ENCODE peak calls at places on chromosomes 12 and 14, in ten cellular contexts. One of them, this sample, is unnamed.

GRCh38 chr12:104722541-104723534 is 235.3 kb downstream of the SLC41A2 start:
- DNase-seq in thyroid gland: peak; percentile 61
- DNase-seq in AG04450: no peak
- DNase-seq in body of pancreas: no peak
- DNase-seq in H9: no peak
- DNase-seq in MM.1S: no peak
- DNase-seq in heart left ventricle: peak; percentile 15
- DNase-seq in upper lobe of right lung: no peak
- DNase-seq in bronchial epithelial cell: no peak
- DNase-seq in tibial artery: no peak
- DNase-seq in this sample: no peak

GRCh38 chr12:32949815-32950214 is 53.2 kb upstream of the PKP2 start:
- DNase-seq in thyroid gland: no peak
- DNase-seq in AG04450: no peak
- DNase-seq in body of pancreas: no peak
- DNase-seq in H9: no peak
- DNase-seq in MM.1S: no peak
- DNase-seq in heart left ventricle: no peak
- DNase-seq in upper lobe of right lung: no peak
- DNase-seq in bronchial epithelial cell: no peak
- DNase-seq in tibial artery: no peak
- DNase-seq in this sample: no peak

GRCh38 chr14:98200621-98201020 is 1071.4 kb downstream of the BCL11B start:
- DNase-seq in thyroid gland: no peak
- DNase-seq in AG04450: no peak
- DNase-seq in body of pancreas: no peak
- DNase-seq in H9: no peak
- DNase-seq in MM.1S: no peak
- DNase-seq in heart left ventricle: no peak
- DNase-seq in upper lobe of right lung: no peak
- DNase-seq in bronchial epithelial cell: no peak
- DNase-seq in tibial artery: no peak
- DNase-seq in this sample: no peak

GRCh38 chr14:35818346-35819115 is 7.6 kb upstream of the BRMS1L start:
- DNase-seq in thyroid gland: peak; percentile 28
- DNase-seq in AG04450: no peak
- DNase-seq in body of pancreas: peak; percentile 51
- DNase-seq in H9: no peak
- DNase-seq in MM.1S: no peak
- DNase-seq in heart left ventricle: no peak
- DNase-seq in upper lobe of right lung: no peak
- DNase-seq in bronchial epithelial cell: peak; percentile 54
- DNase-seq in tibial artery: no peak
- DNase-seq in this sample: no peak

GRCh38 chr12:116547955-116548471 is 11.2 kb upstream of the MAP1LC3B2 start:
- DNase-seq in thyroid gland: no peak
- DNase-seq in AG04450: no peak
- DNase-seq in body of pancreas: no peak
- DNase-seq in H9: no peak
- DNase-seq in MM.1S: no peak
- DNase-seq in heart left ventricle: no peak
- DNase-seq in upper lobe of right lung: no peak
- DNase-seq in bronchial epithelial cell: no peak
- DNase-seq in tibial artery: no peak
- DNase-seq in this sample: no peak

GRCh38 chr12:71947645-71948105 is 9.0 kb downstream of the TPH2 start:
- DNase-seq in thyroid gland: peak; percentile 82
- DNase-seq in AG04450: peak; percentile 46
- DNase-seq in body of pancreas: no peak
- DNase-seq in H9: peak; percentile 97
- DNase-seq in MM.1S: no peak
- DNase-seq in heart left ventricle: no peak
- DNase-seq in upper lobe of right lung: no peak
- DNase-seq in bronchial epithelial cell: peak; percentile 88
- DNase-seq in tibial artery: no peak
- DNase-seq in this sample: no peak

GRCh38 chr12:126510630-126511029 is 1445.4 kb downstream of the AACS start:
- DNase-seq in thyroid gland: no peak
- DNase-seq in AG04450: no peak
- DNase-seq in body of pancreas: no peak
- DNase-seq in H9: no peak
- DNase-seq in MM.1S: no peak
- DNase-seq in heart left ventricle: no peak
- DNase-seq in upper lobe of right lung: no peak
- DNase-seq in bronchial epithelial cell: no peak
- DNase-seq in tibial artery: no peak
- DNase-seq in this sample: no peak

GRCh38 chr14:73472182-73473114 is 14.1 kb upstream of the NUMB start:
- DNase-seq in thyroid gland: no peak
- DNase-seq in AG04450: peak; percentile 50
- DNase-seq in body of pancreas: no peak
- DNase-seq in H9: no peak
- DNase-seq in MM.1S: peak; percentile 51
- DNase-seq in heart left ventricle: no peak
- DNase-seq in upper lobe of right lung: no peak
- DNase-seq in bronchial epithelial cell: peak; percentile 70
- DNase-seq in tibial artery: no peak
- DNase-seq in this sample: no peak

GRCh38 chr14:99729991-99730875 is 46.1 kb downstream of the CYP46A1 start:
- DNase-seq in thyroid gland: peak; percentile 74
- DNase-seq in AG04450: no peak
- DNase-seq in body of pancreas: peak; percentile 84
- DNase-seq in H9: peak; percentile 86
- DNase-seq in MM.1S: peak; percentile 39
- DNase-seq in heart left ventricle: peak; percentile 70
- DNase-seq in upper lobe of right lung: peak; percentile 87
- DNase-seq in bronchial epithelial cell: no peak
- DNase-seq in tibial artery: peak; percentile 81
- DNase-seq in this sample: peak; percentile 59

GRCh38 chr14:73235531-73236155 is 1.7 kb upstream of the PAPLN start:
- DNase-seq in thyroid gland: no peak
- DNase-seq in AG04450: no peak
- DNase-seq in body of pancreas: no peak
- DNase-seq in H9: peak; percentile 60
- DNase-seq in MM.1S: no peak
- DNase-seq in heart left ventricle: no peak
- DNase-seq in upper lobe of right lung: no peak
- DNase-seq in bronchial epithelial cell: no peak
- DNase-seq in tibial artery: no peak
- DNase-seq in this sample: no peak

GRCh38 chr14:46250113-46250703 is 401.4 kb downstream of the RPL10L start:
- DNase-seq in thyroid gland: no peak
- DNase-seq in AG04450: no peak
- DNase-seq in body of pancreas: no peak
- DNase-seq in H9: no peak
- DNase-seq in MM.1S: no peak
- DNase-seq in heart left ventricle: no peak
- DNase-seq in upper lobe of right lung: no peak
- DNase-seq in bronchial epithelial cell: peak; percentile 43
- DNase-seq in tibial artery: no peak
- DNase-seq in this sample: no peak

GRCh38 chr14:58884442-58884841 is 246.7 kb downstream of the DACT1 start:
- DNase-seq in thyroid gland: no peak
- DNase-seq in AG04450: no peak
- DNase-seq in body of pancreas: no peak
- DNase-seq in H9: no peak
- DNase-seq in MM.1S: no peak
- DNase-seq in heart left ventricle: no peak
- DNase-seq in upper lobe of right lung: no peak
- DNase-seq in bronchial epithelial cell: no peak
- DNase-seq in tibial artery: no peak
- DNase-seq in this sample: no peak

GRCh38 chr12:130098301-130099005 is 63.8 kb upstream of the FZD10 start:
- DNase-seq in thyroid gland: no peak
- DNase-seq in AG04450: no peak
- DNase-seq in body of pancreas: no peak
- DNase-seq in H9: no peak
- DNase-seq in MM.1S: no peak
- DNase-seq in heart left ventricle: no peak
- DNase-seq in upper lobe of right lung: no peak
- DNase-seq in bronchial epithelial cell: no peak
- DNase-seq in tibial artery: no peak
- DNase-seq in this sample: no peak

GRCh38 chr12:89245090-89245489 is 107.2 kb downstream of the DUSP6 start:
- DNase-seq in thyroid gland: no peak
- DNase-seq in AG04450: no peak
- DNase-seq in body of pancreas: no peak
- DNase-seq in H9: no peak
- DNase-seq in MM.1S: peak; percentile 80
- DNase-seq in heart left ventricle: no peak
- DNase-seq in upper lobe of right lung: no peak
- DNase-seq in bronchial epithelial cell: peak; percentile 79
- DNase-seq in tibial artery: no peak
- DNase-seq in this sample: no peak

GRCh38 chr12:3557791-3558190 is 66.8 kb downstream of the PRMT8 start:
- DNase-seq in thyroid gland: no peak
- DNase-seq in AG04450: no peak
- DNase-seq in body of pancreas: no peak
- DNase-seq in H9: no peak
- DNase-seq in MM.1S: no peak
- DNase-seq in heart left ventricle: no peak
- DNase-seq in upper lobe of right lung: no peak
- DNase-seq in bronchial epithelial cell: no peak
- DNase-seq in tibial artery: peak; percentile 24
- DNase-seq in this sample: no peak

GRCh38 chr12:3558255-3558654 is 67.3 kb downstream of the PRMT8 start:
- DNase-seq in thyroid gland: no peak
- DNase-seq in AG04450: no peak
- DNase-seq in body of pancreas: no peak
- DNase-seq in H9: no peak
- DNase-seq in MM.1S: no peak
- DNase-seq in heart left ventricle: no peak
- DNase-seq in upper lobe of right lung: no peak
- DNase-seq in bronchial epithelial cell: no peak
- DNase-seq in tibial artery: no peak
- DNase-seq in this sample: no peak

GRCh38 chr12:3559601-3560294 is 68.7 kb downstream of the PRMT8 start:
- DNase-seq in thyroid gland: no peak
- DNase-seq in AG04450: no peak
- DNase-seq in body of pancreas: no peak
- DNase-seq in H9: no peak
- DNase-seq in MM.1S: no peak
- DNase-seq in heart left ventricle: no peak
- DNase-seq in upper lobe of right lung: no peak
- DNase-seq in bronchial epithelial cell: no peak
- DNase-seq in tibial artery: peak; percentile 38
- DNase-seq in this sample: no peak

GRCh38 chr12:3560295-3560620 is 69.3 kb downstream of the PRMT8 start:
- DNase-seq in thyroid gland: no peak
- DNase-seq in AG04450: no peak
- DNase-seq in body of pancreas: no peak
- DNase-seq in H9: no peak
- DNase-seq in MM.1S: no peak
- DNase-seq in heart left ventricle: no peak
- DNase-seq in upper lobe of right lung: no peak
- DNase-seq in bronchial epithelial cell: no peak
- DNase-seq in tibial artery: peak; percentile 33
- DNase-seq in this sample: no peak

DNA sequence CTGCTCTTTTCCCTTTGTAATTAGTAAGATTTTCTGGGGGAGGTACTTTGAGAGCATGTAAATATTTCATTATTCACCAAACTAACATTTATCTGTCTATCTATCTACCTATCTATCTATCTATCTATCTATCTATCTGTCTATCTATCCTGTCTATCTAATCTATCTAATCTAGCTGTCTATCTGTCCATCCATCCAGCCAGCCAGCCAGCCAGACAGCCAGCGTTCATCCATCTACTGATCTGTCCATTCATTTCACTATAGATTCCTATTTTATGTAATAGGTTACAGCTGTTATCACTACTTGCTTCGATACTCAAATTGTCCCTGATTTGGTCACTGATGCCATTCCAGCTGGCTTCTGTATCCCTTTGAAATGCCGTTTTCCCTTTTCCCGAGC is 67.9 kb downstream of the PRMT8 start:
- DNase-seq in thyroid gland: no peak
- DNase-seq in AG04450: no peak
- DNase-seq in body of pancreas: no peak
- DNase-seq in H9: no peak
- DNase-seq in MM.1S: no peak
- DNase-seq in heart left ventricle: no peak
- DNase-seq in upper lobe of right lung: no peak
- DNase-seq in bronchial epithelial cell: no peak
- DNase-seq in tibial artery: peak; percentile 9
- DNase-seq in this sample: no peak
- TF ChIP-seq CTCF in thyroid gland: no peak
- TF ChIP-seq CTCF in AG04450: no peak
- TF ChIP-seq CTCF in body of pancreas: no peak
- TF ChIP-seq CTCF in H9: no peak
- TF ChIP-seq CTCF in MM.1S: no peak
- TF ChIP-seq CTCF in heart left ventricle: no peak
- TF ChIP-seq CTCF in upper lobe of right lung: no peak
- TF ChIP-seq CTCF in bronchial epithelial cell: no peak
- TF ChIP-seq CTCF in tibial artery: no peak
- TF ChIP-seq CTCF in this sample: no peak

GRCh38 chr12:117968084-117968789 is 553 bp downstream of the KSR2 start:
- DNase-seq in thyroid gland: no peak
- DNase-seq in AG04450: no peak
- DNase-seq in body of pancreas: no peak
- DNase-seq in H9: peak; percentile 31
- DNase-seq in MM.1S: no peak
- DNase-seq in heart left ventricle: no peak
- DNase-seq in upper lobe of right lung: no peak
- DNase-seq in bronchial epithelial cell: no peak
- DNase-seq in tibial artery: no peak
- DNase-seq in this sample: no peak
- H3K27me3 ChIP-seq in thyroid gland: no peaks in the 10 kb centered on the region
- H3K27me3 ChIP-seq in AG04450: peaks cover 27% of the 10 kb centered on the region
- H3K27me3 ChIP-seq in body of pancreas: no peaks in the 10 kb centered on the region
- H3K27me3 ChIP-seq in H9: no peaks in the 10 kb centered on the region
- H3K27me3 ChIP-seq in MM.1S: no peaks in the 10 kb centered on the region
- H3K27me3 ChIP-seq in heart left ventricle: peaks cover 45% of the 10 kb centered on the region
- H3K27me3 ChIP-seq in upper lobe of right lung: peaks cover 25% of the 10 kb centered on the region
- H3K27me3 ChIP-seq in bronchial epithelial cell: peaks cover 13% of the 10 kb centered on the region
- H3K27me3 ChIP-seq in tibial artery: no peaks in the 10 kb centered on the region
- H3K27me3 ChIP-seq in this sample: no peaks in the 10 kb centered on the region

GRCh38 chr12:34625116-34625515 is 602.8 kb downstream of the ALG10 start:
- DNase-seq in thyroid gland: no peak
- DNase-seq in AG04450: no peak
- DNase-seq in body of pancreas: no peak
- DNase-seq in H9: no peak
- DNase-seq in MM.1S: peak; percentile 22
- DNase-seq in heart left ventricle: no peak
- DNase-seq in upper lobe of right lung: no peak
- DNase-seq in bronchial epithelial cell: peak; percentile 4
- DNase-seq in tibial artery: no peak
- DNase-seq in this sample: no peak
- TF ChIP-seq CTCF in thyroid gland: no peak
- TF ChIP-seq CTCF in AG04450: no peak
- TF ChIP-seq CTCF in body of pancreas: no peak
- TF ChIP-seq CTCF in H9: peak; percentile 49
- TF ChIP-seq CTCF in MM.1S: peak; percentile 38
- TF ChIP-seq CTCF in heart left ventricle: peak; percentile 39
- TF ChIP-seq CTCF in upper lobe of right lung: peak; percentile 8
- TF ChIP-seq CTCF in bronchial epithelial cell: no peak
- TF ChIP-seq CTCF in tibial artery: no peak
- TF ChIP-seq CTCF in this sample: peak; percentile 38

DNA sequence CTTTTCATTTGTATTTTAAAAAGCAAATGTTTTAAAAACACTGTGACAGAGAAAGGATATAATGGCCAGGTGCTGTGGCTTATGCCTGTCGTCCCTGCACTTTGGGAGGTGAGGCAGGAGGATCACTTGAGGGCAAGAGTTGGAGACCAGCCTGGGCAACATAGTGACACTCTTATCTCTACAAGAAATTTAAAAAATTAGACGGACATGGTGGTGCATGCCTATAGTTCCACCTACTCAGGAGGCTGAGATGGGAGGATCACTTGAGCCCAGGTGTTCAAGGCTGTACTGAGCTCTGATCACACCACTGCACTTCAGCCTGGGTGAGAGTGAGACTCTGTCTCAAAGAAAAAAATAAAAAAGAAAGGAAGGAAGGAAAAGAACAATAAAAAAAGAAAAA is 7.8 kb downstream of the RFX4 start:
- DNase-seq in thyroid gland: no peak
- DNase-seq in AG04450: no peak
- DNase-seq in body of pancreas: no peak
- DNase-seq in H9: no peak
- DNase-seq in MM.1S: no peak
- DNase-seq in heart left ventricle: no peak
- DNase-seq in upper lobe of right lung: no peak
- DNase-seq in bronchial epithelial cell: no peak
- DNase-seq in tibial artery: no peak
- DNase-seq in this sample: no peak
- H3K27me3 ChIP-seq in thyroid gland: peaks cover 12% of the 10 kb centered on the region
- H3K27me3 ChIP-seq in AG04450: peaks cover 70% of the 10 kb centered on the region
- H3K27me3 ChIP-seq in body of pancreas: no peaks in the 10 kb centered on the region
- H3K27me3 ChIP-seq in H9: peaks cover 52% of the 10 kb centered on the region
- H3K27me3 ChIP-seq in MM.1S: peaks cover 36% of the 10 kb centered on the region
- H3K27me3 ChIP-seq in heart left ventricle: peaks cover 92% of the 10 kb centered on the region
- H3K27me3 ChIP-seq in upper lobe of right lung: peaks cover 89% of the 10 kb centered on the region
- H3K27me3 ChIP-seq in bronchial epithelial cell: peaks cover 33% of the 10 kb centered on the region
- H3K27me3 ChIP-seq in tibial artery: no peaks in the 10 kb centered on the region
- H3K27me3 ChIP-seq in this sample: peaks cover 21% of the 10 kb centered on the region